ENCODE peak calls at places on chromosomes 12 and 14, in four cellular contexts. One of them, this sample, is unnamed.

GRCh38 chr12:7450667-7451066 is 6.7 kb upstream of the CD163L1 start:
- DNase-seq in HT1080: peak; percentile 60
- DNase-seq in psoas muscle: no peak
- DNase-seq in C1 segment of cervical spinal cord: no peak
- DNase-seq in this sample: no peak

GRCh38 chr12:19909418-19909817 is 458.9 kb upstream of the PDE3A start:
- DNase-seq in HT1080: no peak
- DNase-seq in psoas muscle: no peak
- DNase-seq in C1 segment of cervical spinal cord: no peak
- DNase-seq in this sample: no peak

GRCh38 chr14:90428676-90429075 is 31.8 kb downstream of the CALM1 start:
- DNase-seq in HT1080: no peak
- DNase-seq in psoas muscle: no peak
- DNase-seq in C1 segment of cervical spinal cord: no peak
- DNase-seq in this sample: no peak

GRCh38 chr14:105913221-105913620 is 386.8 kb downstream of the TMEM121 start:
- DNase-seq in HT1080: no peak
- DNase-seq in psoas muscle: peak; percentile 21
- DNase-seq in C1 segment of cervical spinal cord: no peak
- DNase-seq in this sample: peak; percentile 4

GRCh38 chr14:98189077-98189476 is 1082.9 kb downstream of the BCL11B start:
- DNase-seq in HT1080: no peak
- DNase-seq in psoas muscle: no peak
- DNase-seq in C1 segment of cervical spinal cord: no peak
- DNase-seq in this sample: no peak

GRCh38 chr14:77498984-77499527 is 440 bp upstream of the ISM2 start:
- DNase-seq in HT1080: no peak
- DNase-seq in psoas muscle: no peak
- DNase-seq in C1 segment of cervical spinal cord: no peak
- DNase-seq in this sample: no peak

GRCh38 chr14:102891556-102891955 is 30.9 kb upstream of the AMN start:
- DNase-seq in HT1080: no peak
- DNase-seq in psoas muscle: no peak
- DNase-seq in C1 segment of cervical spinal cord: no peak
- DNase-seq in this sample: no peak

GRCh38 chr12:124646385-124647230 is 79.2 kb upstream of the NCOR2 start:
- DNase-seq in HT1080: no peak
- DNase-seq in psoas muscle: peak; percentile 52
- DNase-seq in C1 segment of cervical spinal cord: no peak
- DNase-seq in this sample: peak; percentile 71

GRCh38 chr12:88388566-88389269 is 191.6 kb downstream of the KITLG start:
- DNase-seq in HT1080: no peak
- DNase-seq in psoas muscle: no peak
- DNase-seq in C1 segment of cervical spinal cord: no peak
- DNase-seq in this sample: no peak

GRCh38 chr14:101909371-101910096 is 54.8 kb upstream of the DYNC1H1 start:
- DNase-seq in HT1080: no peak
- DNase-seq in psoas muscle: no peak
- DNase-seq in C1 segment of cervical spinal cord: no peak
- DNase-seq in this sample: no peak

GRCh38 chr12:130220361-130220760 is 58.1 kb downstream of the FZD10 start:
- DNase-seq in HT1080: no peak
- DNase-seq in psoas muscle: no peak
- DNase-seq in C1 segment of cervical spinal cord: no peak
- DNase-seq in this sample: no peak

GRCh38 chr14:44966601-44967336 is 4.8 kb downstream of the TOGARAM1 start:
- DNase-seq in HT1080: no peak
- DNase-seq in psoas muscle: no peak
- DNase-seq in C1 segment of cervical spinal cord: no peak
- DNase-seq in this sample: no peak

GRCh38 chr14:90381011-90381790 is 15.6 kb upstream of the CALM1 start:
- DNase-seq in HT1080: no peak
- DNase-seq in psoas muscle: peak; percentile 82
- DNase-seq in C1 segment of cervical spinal cord: no peak
- DNase-seq in this sample: peak; percentile 77

GRCh38 chr12:52741378-52742195 is 35.6 kb downstream of the KRT76 start:
- DNase-seq in HT1080: peak; percentile 32
- DNase-seq in psoas muscle: peak; percentile 66
- DNase-seq in C1 segment of cervical spinal cord: no peak
- DNase-seq in this sample: peak; percentile 72

GRCh38 chr14:61930101-61930857 is 168.1 kb downstream of the SNAPC1 start:
- DNase-seq in HT1080: no peak
- DNase-seq in psoas muscle: no peak
- DNase-seq in C1 segment of cervical spinal cord: no peak
- DNase-seq in this sample: no peak

GRCh38 chr14:37985826-37986470 is 221.8 kb upstream of the SSTR1 start:
- DNase-seq in HT1080: peak; percentile 35
- DNase-seq in psoas muscle: no peak
- DNase-seq in C1 segment of cervical spinal cord: no peak
- DNase-seq in this sample: peak; percentile 50

GRCh38 chr12:13205809-13206559 is 9.5 kb downstream of the EMP1 start:
- DNase-seq in HT1080: peak; percentile 100
- DNase-seq in psoas muscle: no peak
- DNase-seq in C1 segment of cervical spinal cord: no peak
- DNase-seq in this sample: no peak

GRCh38 chr12:27434673-27435565 is 11.6 kb upstream of the SMCO2 start:
- DNase-seq in HT1080: no peak
- DNase-seq in psoas muscle: no peak
- DNase-seq in C1 segment of cervical spinal cord: peak; percentile 6
- DNase-seq in this sample: peak; percentile 48

GRCh38 chr14:61894452-61895077 is 132.3 kb downstream of the SNAPC1 start:
- DNase-seq in HT1080: peak; percentile 53
- DNase-seq in psoas muscle: peak; percentile 52
- DNase-seq in C1 segment of cervical spinal cord: peak; percentile 1
- DNase-seq in this sample: peak; percentile 62

GRCh38 chr14:104451474-104451873 is 128.1 kb upstream of the C14orf180 start:
- DNase-seq in HT1080: no peak
- DNase-seq in psoas muscle: no peak
- DNase-seq in C1 segment of cervical spinal cord: no peak
- DNase-seq in this sample: no peak

GRCh38 chr12:127383281-127383680 is 883.7 kb upstream of the TMEM132C start:
- DNase-seq in HT1080: peak; percentile 73
- DNase-seq in psoas muscle: no peak
- DNase-seq in C1 segment of cervical spinal cord: no peak
- DNase-seq in this sample: no peak

GRCh38 chr12:84069699-84070098 is 842.9 kb downstream of the SLC6A15 start:
- DNase-seq in HT1080: no peak
- DNase-seq in psoas muscle: no peak
- DNase-seq in C1 segment of cervical spinal cord: no peak
- DNase-seq in this sample: no peak

GRCh38 chr12:3178671-3179413 is 101.7 kb downstream of the TSPAN9 start:
- DNase-seq in HT1080: no peak
- DNase-seq in psoas muscle: no peak
- DNase-seq in C1 segment of cervical spinal cord: no peak
- DNase-seq in this sample: no peak

GRCh38 chr12:2076728-2077127 is 23.9 kb downstream of the CACNA1C start:
- DNase-seq in HT1080: no peak
- DNase-seq in psoas muscle: no peak
- DNase-seq in C1 segment of cervical spinal cord: no peak
- DNase-seq in this sample: no peak

GRCh38 chr12:54392485-54393349 is 8.2 kb upstream of the ZNF385A start:
- DNase-seq in HT1080: no peak
- DNase-seq in psoas muscle: peak; percentile 41
- DNase-seq in C1 segment of cervical spinal cord: no peak
- DNase-seq in this sample: no peak

GRCh38 chr12:67498981-67499380 is 149.6 kb upstream of the DYRK2 start:
- DNase-seq in HT1080: no peak
- DNase-seq in psoas muscle: no peak
- DNase-seq in C1 segment of cervical spinal cord: no peak
- DNase-seq in this sample: no peak

This sample was measured in right cardiac atrium.